ENCODE peak calls at places on chromosome 1, in ten cellular contexts. One of them, this sample, is unnamed.

GRCh38 chr1:112712701-112713128 is 2.4 kb downstream of the PPM1J start:
- DNase-seq in retina: no peak
- DNase-seq in NCI-H1694 treated with DMSO at 0.1 percent for 48 hours: no peak
- DNase-seq in T-helper 2 cell: no peak
- DNase-seq in kidney glomerular epithelial cell: no peak
- DNase-seq in hypothalamus: no peak
- DNase-seq in aorta: no peak
- DNase-seq in AG20443: no peak
- DNase-seq in tibial artery: no peak
- DNase-seq in WERI-Rb-1: no peak
- DNase-seq in this sample: no peak

GRCh38 chr1:29833596-29833995 is 597.3 kb downstream of the PTPRU start:
- DNase-seq in NCI-H1694 treated with DMSO at 0.1 percent for 48 hours: no peak
- DNase-seq in retina: peak; percentile 13
- DNase-seq in T-helper 2 cell: no peak
- DNase-seq in aorta: no peak
- DNase-seq in AG20443: no peak
- DNase-seq in WERI-Rb-1: no peak
- DNase-seq in tibial artery: no peak
- DNase-seq in hypothalamus: no peak
- DNase-seq in kidney glomerular epithelial cell: no peak
- DNase-seq in this sample: no peak

GRCh38 chr1:223437151-223437550 is 43.9 kb downstream of the CCDC185 start:
- DNase-seq in WERI-Rb-1: no peak
- DNase-seq in tibial artery: no peak
- DNase-seq in AG20443: no peak
- DNase-seq in NCI-H1694 treated with DMSO at 0.1 percent for 48 hours: no peak
- DNase-seq in T-helper 2 cell: no peak
- DNase-seq in aorta: no peak
- DNase-seq in kidney glomerular epithelial cell: no peak
- DNase-seq in retina: no peak
- DNase-seq in hypothalamus: no peak
- DNase-seq in this sample: no peak

GRCh38 chr1:59156526-59157196 is 140.2 kb upstream of the FGGY start:
- DNase-seq in tibial artery: no peak
- DNase-seq in AG20443: no peak
- DNase-seq in WERI-Rb-1: peak; percentile 45
- DNase-seq in NCI-H1694 treated with DMSO at 0.1 percent for 48 hours: peak; percentile 12
- DNase-seq in kidney glomerular epithelial cell: no peak
- DNase-seq in aorta: no peak
- DNase-seq in hypothalamus: peak; percentile 16
- DNase-seq in retina: peak; percentile 59
- DNase-seq in T-helper 2 cell: no peak
- DNase-seq in this sample: no peak

GRCh38 chr1:202192770-202193613 is 607 bp upstream of the LGR6 start:
- DNase-seq in NCI-H1694 treated with DMSO at 0.1 percent for 48 hours: no peak
- DNase-seq in hypothalamus: peak; percentile 39
- DNase-seq in retina: peak; percentile 88
- DNase-seq in WERI-Rb-1: peak; percentile 97
- DNase-seq in T-helper 2 cell: peak; percentile 36
- DNase-seq in AG20443: peak; percentile 80
- DNase-seq in kidney glomerular epithelial cell: peak; percentile 14
- DNase-seq in aorta: peak; percentile 67
- DNase-seq in tibial artery: peak; percentile 41
- DNase-seq in this sample: peak; percentile 47

GRCh38 chr1:47230692-47231313 is 1.2 kb downstream of the TAL1 start:
- DNase-seq in WERI-Rb-1: peak; percentile 23
- DNase-seq in T-helper 2 cell: no peak
- DNase-seq in AG20443: peak; percentile 14
- DNase-seq in hypothalamus: no peak
- DNase-seq in retina: peak; percentile 87
- DNase-seq in aorta: no peak
- DNase-seq in tibial artery: no peak
- DNase-seq in kidney glomerular epithelial cell: no peak
- DNase-seq in NCI-H1694 treated with DMSO at 0.1 percent for 48 hours: no peak
- DNase-seq in this sample: no peak

GRCh38 chr1:31356427-31356826 is 16.4 kb downstream of the FABP3 start:
- DNase-seq in hypothalamus: no peak
- DNase-seq in WERI-Rb-1: no peak
- DNase-seq in NCI-H1694 treated with DMSO at 0.1 percent for 48 hours: no peak
- DNase-seq in tibial artery: no peak
- DNase-seq in T-helper 2 cell: no peak
- DNase-seq in aorta: no peak
- DNase-seq in retina: no peak
- DNase-seq in kidney glomerular epithelial cell: no peak
- DNase-seq in AG20443: no peak
- DNase-seq in this sample: no peak

GRCh38 chr1:61403863-61404615 is 320.9 kb downstream of the TM2D1 start:
- DNase-seq in tibial artery: no peak
- DNase-seq in kidney glomerular epithelial cell: peak; percentile 19
- DNase-seq in hypothalamus: no peak
- DNase-seq in NCI-H1694 treated with DMSO at 0.1 percent for 48 hours: no peak
- DNase-seq in AG20443: no peak
- DNase-seq in T-helper 2 cell: no peak
- DNase-seq in retina: no peak
- DNase-seq in WERI-Rb-1: no peak
- DNase-seq in aorta: no peak
- DNase-seq in this sample: no peak

GRCh38 chr1:192530254-192530653 is 45.3 kb upstream of the RGS1 start:
- DNase-seq in WERI-Rb-1: no peak
- DNase-seq in T-helper 2 cell: no peak
- DNase-seq in tibial artery: no peak
- DNase-seq in retina: no peak
- DNase-seq in AG20443: no peak
- DNase-seq in kidney glomerular epithelial cell: no peak
- DNase-seq in hypothalamus: no peak
- DNase-seq in aorta: no peak
- DNase-seq in NCI-H1694 treated with DMSO at 0.1 percent for 48 hours: no peak
- DNase-seq in this sample: no peak

GRCh38 chr1:27513521-27513920 is 23.6 kb upstream of the WASF2 start:
- DNase-seq in aorta: peak; percentile 67
- DNase-seq in AG20443: no peak
- DNase-seq in NCI-H1694 treated with DMSO at 0.1 percent for 48 hours: no peak
- DNase-seq in tibial artery: no peak
- DNase-seq in WERI-Rb-1: no peak
- DNase-seq in T-helper 2 cell: no peak
- DNase-seq in retina: no peak
- DNase-seq in hypothalamus: no peak
- DNase-seq in kidney glomerular epithelial cell: no peak
- DNase-seq in this sample: no peak

GRCh38 chr1:150420560-150421265 is 56.8 kb downstream of the RPRD2 start:
- DNase-seq in kidney glomerular epithelial cell: no peak
- DNase-seq in aorta: no peak
- DNase-seq in T-helper 2 cell: no peak
- DNase-seq in hypothalamus: no peak
- DNase-seq in AG20443: peak; percentile 11
- DNase-seq in NCI-H1694 treated with DMSO at 0.1 percent for 48 hours: no peak
- DNase-seq in retina: no peak
- DNase-seq in tibial artery: no peak
- DNase-seq in WERI-Rb-1: no peak
- DNase-seq in this sample: no peak

GRCh38 chr1:90175490-90176157 is 180.7 kb downstream of the ZNF326 start:
- DNase-seq in tibial artery: no peak
- DNase-seq in kidney glomerular epithelial cell: no peak
- DNase-seq in AG20443: no peak
- DNase-seq in hypothalamus: no peak
- DNase-seq in retina: peak; percentile 30
- DNase-seq in aorta: no peak
- DNase-seq in T-helper 2 cell: no peak
- DNase-seq in WERI-Rb-1: no peak
- DNase-seq in NCI-H1694 treated with DMSO at 0.1 percent for 48 hours: no peak
- DNase-seq in this sample: no peak

GRCh38 chr1:244181867-244182266 is 130.8 kb downstream of the ZBTB18 start:
- DNase-seq in kidney glomerular epithelial cell: no peak
- DNase-seq in aorta: no peak
- DNase-seq in T-helper 2 cell: no peak
- DNase-seq in tibial artery: no peak
- DNase-seq in AG20443: no peak
- DNase-seq in hypothalamus: no peak
- DNase-seq in WERI-Rb-1: no peak
- DNase-seq in NCI-H1694 treated with DMSO at 0.1 percent for 48 hours: no peak
- DNase-seq in retina: peak; percentile 75
- DNase-seq in this sample: no peak

GRCh38 chr1:36109041-36109679 is 15.9 kb downstream of the COL8A2 start:
- DNase-seq in WERI-Rb-1: no peak
- DNase-seq in tibial artery: no peak
- DNase-seq in retina: no peak
- DNase-seq in NCI-H1694 treated with DMSO at 0.1 percent for 48 hours: no peak
- DNase-seq in aorta: no peak
- DNase-seq in T-helper 2 cell: no peak
- DNase-seq in hypothalamus: no peak
- DNase-seq in AG20443: peak; percentile 90
- DNase-seq in kidney glomerular epithelial cell: peak; percentile 81
- DNase-seq in this sample: no peak

GRCh38 chr1:42479621-42480020 is 16.5 kb downstream of the CCDC30 start:
- DNase-seq in WERI-Rb-1: peak; percentile 9
- DNase-seq in hypothalamus: no peak
- DNase-seq in aorta: no peak
- DNase-seq in NCI-H1694 treated with DMSO at 0.1 percent for 48 hours: peak; percentile 7
- DNase-seq in retina: peak; percentile 18
- DNase-seq in tibial artery: no peak
- DNase-seq in T-helper 2 cell: no peak
- DNase-seq in AG20443: no peak
- DNase-seq in kidney glomerular epithelial cell: peak; percentile 13
- DNase-seq in this sample: no peak

GRCh38 chr1:235642021-235642942 is 7.3 kb downstream of the GNG4 start:
- DNase-seq in AG20443: peak; percentile 45
- DNase-seq in NCI-H1694 treated with DMSO at 0.1 percent for 48 hours: no peak
- DNase-seq in WERI-Rb-1: no peak
- DNase-seq in T-helper 2 cell: peak; percentile 45
- DNase-seq in aorta: no peak
- DNase-seq in hypothalamus: no peak
- DNase-seq in kidney glomerular epithelial cell: no peak
- DNase-seq in tibial artery: no peak
- DNase-seq in retina: no peak
- DNase-seq in this sample: no peak

GRCh38 chr1:58041621-58042020 is 504.9 kb downstream of the OMA1 start:
- DNase-seq in T-helper 2 cell: no peak
- DNase-seq in tibial artery: no peak
- DNase-seq in retina: no peak
- DNase-seq in WERI-Rb-1: no peak
- DNase-seq in kidney glomerular epithelial cell: peak; percentile 84
- DNase-seq in NCI-H1694 treated with DMSO at 0.1 percent for 48 hours: no peak
- DNase-seq in AG20443: no peak
- DNase-seq in hypothalamus: no peak
- DNase-seq in aorta: no peak
- DNase-seq in this sample: no peak

GRCh38 chr1:226215239-226215638 is 8.2 kb upstream of the MIXL1 start:
- DNase-seq in retina: no peak
- DNase-seq in WERI-Rb-1: no peak
- DNase-seq in hypothalamus: no peak
- DNase-seq in AG20443: no peak
- DNase-seq in tibial artery: no peak
- DNase-seq in kidney glomerular epithelial cell: no peak
- DNase-seq in aorta: no peak
- DNase-seq in NCI-H1694 treated with DMSO at 0.1 percent for 48 hours: no peak
- DNase-seq in T-helper 2 cell: no peak
- DNase-seq in this sample: no peak

GRCh38 chr1:31112223-31112622 is 46.7 kb upstream of the PUM1 start:
- DNase-seq in hypothalamus: no peak
- DNase-seq in T-helper 2 cell: no peak
- DNase-seq in kidney glomerular epithelial cell: no peak
- DNase-seq in NCI-H1694 treated with DMSO at 0.1 percent for 48 hours: no peak
- DNase-seq in tibial artery: no peak
- DNase-seq in aorta: no peak
- DNase-seq in AG20443: no peak
- DNase-seq in retina: no peak
- DNase-seq in WERI-Rb-1: no peak
- DNase-seq in this sample: no peak

GRCh38 chr1:211092955-211093354 is 41.0 kb downstream of the KCNH1 start:
- DNase-seq in WERI-Rb-1: no peak
- DNase-seq in kidney glomerular epithelial cell: no peak
- DNase-seq in tibial artery: no peak
- DNase-seq in T-helper 2 cell: no peak
- DNase-seq in retina: no peak
- DNase-seq in aorta: no peak
- DNase-seq in NCI-H1694 treated with DMSO at 0.1 percent for 48 hours: no peak
- DNase-seq in hypothalamus: no peak
- DNase-seq in AG20443: no peak
- DNase-seq in this sample: no peak

This sample was measured in substantia nigra.